ENCODE peak calls at places on chromosomes 1 and 21, in ten cellular contexts. L, C, Y, I, M, W, F, Z, S and Q are unnamed samples.
A peak's percentile ranks its signal among the peaks of the same experiment; 100 is the strongest.

GRCh38 chr1:229253170-229253974 is 17.5 kb upstream of the RAB4A start:
- DNase-seq in L (no peak), C (no peak), Y (peak; percentile 32), I (no peak), M (peak; percentile 48), W (no peak), F (no peak), Z (no peak), S (peak; percentile 39), Q (no peak)

GRCh38 chr1:242524571-242525359 is at the start of gene PLD5:
- DNase-seq in L (peak; percentile 30), C (no peak), Y (no peak), I (peak; percentile 73), M (no peak), W (no peak), F (peak; percentile 67), Z (no peak), S (peak; percentile 2), Q (no peak)

GRCh38 chr21:46093668-46094400 is 4.1 kb upstream of the COL6A2 start:
- DNase-seq in L (peak; percentile 19), C (peak; percentile 20), Y (no peak), I (no peak), M (no peak), W (no peak), F (peak; percentile 57), Z (peak; percentile 67), S (no peak), Q (no peak)

GRCh38 chr1:118148034-118148433 is 37.0 kb downstream of the SPAG17 start:
- DNase-seq in L (no peak), C (no peak), Y (peak; percentile 39), I (no peak), M (no peak), W (no peak), F (no peak), Z (no peak), S (peak; percentile 59), Q (peak; percentile 12)

GRCh38 chr1:2812939-2813653 is 11.6 kb upstream of the TTC34 start:
- DNase-seq in L (no peak), C (no peak), Y (no peak), I (peak; percentile 58), M (no peak), W (no peak), F (peak; percentile 65), Z (no peak), S (no peak), Q (no peak)

GRCh38 chr1:14840374-14840773 is 241.9 kb downstream of the KAZN start:
- DNase-seq in L (no peak), C (no peak), Y (no peak), I (no peak), M (no peak), W (no peak), F (no peak), Z (no peak), S (no peak), Q (no peak)

GRCh38 chr1:172431721-172432192 is 11.3 kb downstream of the C1orf105 start:
- DNase-seq in L (no peak), C (peak; percentile 68), Y (no peak), I (peak; percentile 74), M (no peak), W (peak; percentile 63), F (peak; percentile 73), Z (no peak), S (no peak), Q (no peak)

GRCh38 chr1:57492846-57493245 is 69.0 kb upstream of the DAB1 start:
- DNase-seq in L (no peak), C (no peak), Y (no peak), I (no peak), M (no peak), W (no peak), F (no peak), Z (no peak), S (no peak), Q (no peak)

GRCh38 chr21:42346441-42346840 is 4.4 kb downstream of the TFF2 start:
- DNase-seq in L (no peak), C (no peak), Y (no peak), I (no peak), M (no peak), W (no peak), F (no peak), Z (no peak), S (no peak), Q (no peak)

GRCh38 chr1:46394108-46394871 is at the start of gene FAAH:
- DNase-seq in L (peak; percentile 81), C (peak; percentile 80), Y (no peak), I (peak; percentile 91), M (peak; percentile 92), W (peak; percentile 83), F (peak; percentile 93), Z (peak; percentile 80), S (peak; percentile 51), Q (no peak)

GRCh38 chr1:84632975-84633427 is 57.3 kb downstream of the SSX2IP start:
- DNase-seq in L (no peak), C (no peak), Y (peak; percentile 83), I (no peak), M (no peak), W (no peak), F (no peak), Z (no peak), S (peak; percentile 59), Q (peak; percentile 35)

DNA sequence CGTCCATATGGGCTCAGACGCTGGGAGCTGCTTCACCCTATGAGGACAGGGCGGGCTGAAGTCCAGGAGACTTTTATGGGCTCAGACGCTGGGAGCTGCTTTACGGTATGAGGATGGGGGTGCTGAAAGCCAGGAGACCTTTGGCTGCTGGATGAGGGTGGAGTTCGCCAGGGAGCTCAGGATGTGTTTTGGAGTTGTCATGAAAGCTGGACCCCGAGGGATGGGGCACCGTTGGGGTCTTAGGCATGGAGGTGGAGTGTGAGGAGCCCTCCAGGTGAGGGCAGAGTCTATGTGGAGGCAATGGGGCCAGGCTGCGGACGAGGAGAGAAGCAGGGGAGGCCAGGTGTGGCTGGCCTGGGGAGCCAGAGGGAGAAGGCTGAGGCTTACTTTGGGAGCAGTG is 27.5 kb downstream of the TRPM2 start:
- DNase-seq in L (no peak), C (no peak), Y (no peak), I (no peak), M (no peak), W (no peak), F (peak; percentile 39), Z (no peak), S (no peak), Q (no peak)
- H3K27me3 ChIP-seq in L (no peaks in the 10 kb centered on the region), C (peaks cover 49% of the 10 kb centered on the region), Y (peaks cover 2% of the 10 kb centered on the region), I (no peaks in the 10 kb centered on the region), M (peaks cover 47% of the 10 kb centered on the region), W (no peaks in the 10 kb centered on the region), F (peaks cover 51% of the 10 kb centered on the region), Z (no peaks in the 10 kb centered on the region), S (no peaks in the 10 kb centered on the region), Q (peaks cover 1% of the 10 kb centered on the region)

GRCh38 chr1:204102719-204103118 is 29.8 kb downstream of the SOX13 start:
- DNase-seq in L (no peak), C (no peak), Y (no peak), I (no peak), M (no peak), W (no peak), F (no peak), Z (no peak), S (no peak), Q (no peak)

GRCh38 chr1:204102029-204102611 is 29.2 kb downstream of the SOX13 start:
- DNase-seq in L (no peak), C (no peak), Y (no peak), I (no peak), M (no peak), W (no peak), F (no peak), Z (no peak), S (no peak), Q (no peak)

GRCh38 chr1:204104331-204105222 is 31.7 kb downstream of the SOX13 start:
- DNase-seq in L (no peak), C (peak; percentile 44), Y (no peak), I (no peak), M (no peak), W (no peak), F (no peak), Z (no peak), S (no peak), Q (peak; percentile 77)

GRCh38 chr1:204106825-204107224 is 33.9 kb downstream of the SOX13 start:
- DNase-seq in L (no peak), C (no peak), Y (no peak), I (no peak), M (no peak), W (no peak), F (no peak), Z (no peak), S (no peak), Q (no peak)

GRCh38 chr1:204103121-204103741 is 30.3 kb downstream of the SOX13 start:
- DNase-seq in L (no peak), C (no peak), Y (peak; percentile 16), I (no peak), M (no peak), W (no peak), F (no peak), Z (no peak), S (peak; percentile 52), Q (peak; percentile 25)
- H3K27ac ChIP-seq in L (peak overlapping the region; percentile 24), C (peak overlapping the region; percentile 70), Y (no peak overlapping the region), I (no peak overlapping the region), M (no peak overlapping the region), W (peak overlapping the region; percentile 86), F (peak overlapping the region; percentile 48), Z (peak overlapping the region; percentile 36), S (no peak overlapping the region), Q (no peak overlapping the region)

DNA sequence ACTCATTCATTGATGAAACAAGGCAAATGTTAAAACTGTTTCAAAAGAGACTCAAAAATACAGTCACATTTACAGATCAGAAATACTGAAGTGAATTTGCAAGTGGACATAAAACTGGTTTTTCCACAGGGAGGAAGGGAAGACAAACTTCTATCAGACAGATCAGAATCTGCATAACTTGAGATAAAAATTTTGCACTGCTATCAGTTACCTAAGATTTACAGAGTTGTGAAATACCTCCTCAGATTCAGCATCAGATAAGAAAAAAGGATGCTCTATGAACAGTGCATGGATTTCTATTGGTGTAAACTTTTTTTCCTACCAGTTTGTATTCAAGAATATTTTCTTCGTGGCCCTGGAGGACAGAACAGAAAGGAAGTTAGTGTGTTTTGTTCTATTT is 575.4 kb downstream of the RWDD3 start:
- DNase-seq in L (no peak), C (no peak), Y (no peak), I (no peak), M (no peak), W (no peak), F (no peak), Z (no peak), S (no peak), Q (no peak)
- TF ChIP-seq CTCF in L (no peak), C (no peak), Y (no peak), I (no peak), M (no peak), W (no peak), F (no peak), Z (no peak), S (no peak), Q (no peak)

GRCh38 chr1:20481643-20482498 is 4.1 kb downstream of the CAMK2N1 start:
- DNase-seq in L (no peak), C (no peak), Y (no peak), I (no peak), M (no peak), W (no peak), F (no peak), Z (no peak), S (no peak), Q (no peak)
- H3K27me3 ChIP-seq in L (no peaks in the 10 kb centered on the region), C (peaks cover 68% of the 10 kb centered on the region), Y (no peaks in the 10 kb centered on the region), I (peaks cover 14% of the 10 kb centered on the region), M (no peaks in the 10 kb centered on the region), W (peaks cover 64% of the 10 kb centered on the region), F (peaks cover 96% of the 10 kb centered on the region), Z (no peaks in the 10 kb centered on the region), S (peaks cover 98% of the 10 kb centered on the region), Q (peaks cover 6% of the 10 kb centered on the region)